ENCODE peak calls at places on chromosomes 5 and 9, in four cellular contexts. One of them, this sample, is unnamed.

GRCh38 chr5:178210073-178210526 is 5.8 kb downstream of the HNRNPAB start:
- ATAC-seq in natural killer cell: no peak
- ATAC-seq in left colon: no peak
- ATAC-seq in foreskin keratinocyte: no peak
- ATAC-seq in this sample: no peak

GRCh38 chr5:123810253-123810652 is 298.3 kb downstream of the CSNK1G3 start:
- ATAC-seq in natural killer cell: no peak
- ATAC-seq in left colon: peak; percentile 81
- ATAC-seq in foreskin keratinocyte: no peak
- ATAC-seq in this sample: no peak

GRCh38 chr9:93132946-93133640 is 958 bp downstream of the NINJ1 start:
- ATAC-seq in natural killer cell: no peak
- ATAC-seq in left colon: peak; percentile 3
- ATAC-seq in foreskin keratinocyte: no peak
- ATAC-seq in this sample: no peak

GRCh38 chr9:113416149-113416726 is 5.7 kb downstream of the C9orf43 start:
- ATAC-seq in natural killer cell: no peak
- ATAC-seq in left colon: no peak
- ATAC-seq in foreskin keratinocyte: no peak
- ATAC-seq in this sample: peak; percentile 98

GRCh38 chr5:132414634-132415377 is 45.3 kb downstream of the SLC22A5 start:
- ATAC-seq in natural killer cell: peak; percentile 19
- ATAC-seq in left colon: peak; percentile 29
- ATAC-seq in foreskin keratinocyte: peak; percentile 71
- ATAC-seq in this sample: no peak

GRCh38 chr5:35129921-35130485 is 82.3 kb upstream of the AGXT2 start:
- ATAC-seq in natural killer cell: no peak
- ATAC-seq in left colon: peak; percentile 92
- ATAC-seq in foreskin keratinocyte: peak; percentile 86
- ATAC-seq in this sample: no peak

GRCh38 chr9:87798276-87798833 is 72.4 kb downstream of the CTSL start:
- ATAC-seq in natural killer cell: no peak
- ATAC-seq in left colon: peak; percentile 73
- ATAC-seq in foreskin keratinocyte: no peak
- ATAC-seq in this sample: no peak

GRCh38 chr5:168734657-168735344 is 155.6 kb upstream of the PANK3 start:
- ATAC-seq in natural killer cell: no peak
- ATAC-seq in left colon: no peak
- ATAC-seq in foreskin keratinocyte: no peak
- ATAC-seq in this sample: peak; percentile 67

GRCh38 chr5:23284656-23285055 is 222.8 kb upstream of the PRDM9 start:
- ATAC-seq in natural killer cell: no peak
- ATAC-seq in left colon: no peak
- ATAC-seq in foreskin keratinocyte: no peak
- ATAC-seq in this sample: no peak

GRCh38 chr5:5686356-5686755 is 263.9 kb downstream of the ICE1 start:
- ATAC-seq in natural killer cell: no peak
- ATAC-seq in left colon: no peak
- ATAC-seq in foreskin keratinocyte: no peak
- ATAC-seq in this sample: no peak

GRCh38 chr5:168852329-168852728 is 273.2 kb upstream of the PANK3 start:
- ATAC-seq in natural killer cell: no peak
- ATAC-seq in left colon: no peak
- ATAC-seq in foreskin keratinocyte: no peak
- ATAC-seq in this sample: no peak

GRCh38 chr9:121557581-121558422 is 58.2 kb upstream of the GGTA1 start:
- ATAC-seq in natural killer cell: peak; percentile 46
- ATAC-seq in left colon: peak; percentile 25
- ATAC-seq in foreskin keratinocyte: peak; percentile 57
- ATAC-seq in this sample: no peak

GRCh38 chr5:32044904-32045303 is 129.2 kb downstream of the GOLPH3 start:
- ATAC-seq in natural killer cell: no peak
- ATAC-seq in left colon: no peak
- ATAC-seq in foreskin keratinocyte: peak; percentile 98
- ATAC-seq in this sample: no peak

GRCh38 chr9:114678130-114678529 is 3.9 kb downstream of the TEX48 start:
- ATAC-seq in natural killer cell: no peak
- ATAC-seq in left colon: no peak
- ATAC-seq in foreskin keratinocyte: no peak
- ATAC-seq in this sample: no peak

GRCh38 chr9:2934241-2934650 is 90.4 kb upstream of the PUM3 start:
- ATAC-seq in natural killer cell: no peak
- ATAC-seq in left colon: no peak
- ATAC-seq in foreskin keratinocyte: no peak
- ATAC-seq in this sample: no peak

This sample was measured in stimulated activated memory B cell treated with anti-CD40 and anti-IgM and Interleukin-4, amounts not matched to agents 10 μg/mL and 1 μg/mL and 100 μg/mL, for 72 hours.